ENCODE peak calls at places on chromosome 22, in seven cellular contexts. X is activated T-cell treated with anti-CD3 and anti-CD28 coated beads, Interleukin-2, amount 50 U/mL, for 48 hours; J is left cardiac atrium; G is omental fat pad; B is NCI-H1105; F is GDM1; T is GM23248. P is an unnamed sample.

GRCh38 chr22:26660961-26661578 is 3.7 kb downstream of the MIAT start:
- DNase-seq in T (no peak), X (no peak), G (no peak), J (no peak), F (no peak), B (no peak), P (no peak)

GRCh38 chr22:49636214-49636613 is 191.5 kb downstream of the BRD1 start:
- DNase-seq in J (no peak), G (no peak), F (no peak), B (no peak), X (no peak), T (no peak), P (no peak)

GRCh38 chr22:32204856-32205722 is at the start of gene RFPL2:
- DNase-seq in G (no peak), X (peak; percentile 50), J (peak; percentile 50), T (peak; percentile 5), F (no peak), B (peak; percentile 74), P (peak; percentile 51)

GRCh38 chr22:38032681-38033521 is 24.3 kb upstream of the PICK1 start:
- DNase-seq in X (no peak), B (no peak), J (no peak), T (peak; percentile 83), F (no peak), G (peak; percentile 58), P (no peak)

GRCh38 chr22:28759861-28760560 is 12.5 kb upstream of the CCDC117 start:
- DNase-seq in B (peak; percentile 6), X (no peak), T (no peak), F (no peak), G (no peak), J (no peak), P (no peak)

GRCh38 chr22:22318723-22319465 is 74.3 kb downstream of the VPREB1 start:
- DNase-seq in T (no peak), J (no peak), F (no peak), X (no peak), B (no peak), G (no peak), P (no peak)

GRCh38 chr22:37244114-37244921 is at the start of gene RAC2:
- DNase-seq in T (peak; percentile 73), G (no peak), F (peak; percentile 94), X (peak; percentile 95), J (peak; percentile 72), B (no peak), P (peak; percentile 50)

GRCh38 chr22:36191106-36191836 is 10.3 kb downstream of the APOL4 start:
- DNase-seq in G (no peak), J (peak; percentile 72), B (no peak), X (no peak), F (no peak), T (peak; percentile 83), P (peak; percentile 79)

GRCh38 chr22:38035530-38035885 is 21.7 kb upstream of the PICK1 start:
- DNase-seq in B (no peak), X (no peak), J (no peak), F (no peak), G (no peak), T (no peak), P (no peak)

GRCh38 chr22:35456757-35457156 is 56.8 kb downstream of the MCM5 start:
- DNase-seq in F (no peak), T (no peak), J (no peak), X (no peak), G (no peak), B (no peak), P (no peak)

GRCh38 chr22:28829358-28830181 is 29.2 kb upstream of the XBP1 start:
- DNase-seq in G (peak; percentile 64), B (peak; percentile 14), J (peak; percentile 78), X (peak; percentile 83), T (peak; percentile 85), F (peak; percentile 82), P (peak; percentile 88)

GRCh38 chr22:44341431-44342346 is 28.9 kb upstream of the SHISAL1 start:
- DNase-seq in F (no peak), B (no peak), G (no peak), J (peak; percentile 69), T (peak; percentile 42), X (no peak), P (no peak)

GRCh38 chr22:49062155-49063039 is 765.3 kb downstream of the BRD1 start:
- DNase-seq in J (no peak), F (no peak), T (no peak), X (no peak), G (no peak), B (peak; percentile 22), P (no peak)

GRCh38 chr22:20591295-20591645 is 83.9 kb downstream of the MED15 start:
- DNase-seq in B (no peak), X (no peak), F (no peak), J (no peak), G (no peak), T (no peak), P (no peak)

GRCh38 chr22:48453751-48454485 is 1373.8 kb downstream of the BRD1 start:
- DNase-seq in B (no peak), X (no peak), F (no peak), J (no peak), G (no peak), T (no peak), P (no peak)

GRCh38 chr22:45885941-45886395 is 91.0 kb downstream of the WNT7B start:
- DNase-seq in J (no peak), T (no peak), G (no peak), X (no peak), B (no peak), F (no peak), P (no peak)

GRCh38 chr22:47586946-47587345 is 824.5 kb downstream of the TBC1D22A start:
- DNase-seq in F (no peak), X (no peak), B (no peak), G (no peak), J (no peak), T (no peak), P (no peak)

P was measured in testis.